ENCODE peak calls at places on chromosomes 4 and X, in six cellular contexts. V is endothelial cell of umbilical vein, E is IMR-90, R is testis, I is lower leg skin, F is adrenal gland. O is an unnamed sample.

GRCh38 chr4:72997409-72997808 is 72.1 kb downstream of the COX18 start:
- DNase-seq in V (no peak), E (peak; percentile 11), R (no peak), I (no peak), F (no peak), O (no peak)

GRCh38 chr4:26753642-26754041 is 107.0 kb upstream of the STIM2 start:
- DNase-seq in V (no peak), E (peak; percentile 68), R (no peak), I (no peak), F (no peak), O (no peak)

GRCh38 chr4:153488719-153489384 is 22.7 kb downstream of the TMEM131L start:
- DNase-seq in V (no peak), E (no peak), R (no peak), I (no peak), F (no peak), O (peak; percentile 49)

GRCh38 chr4:159639924-159640323 is 537.0 kb downstream of the RAPGEF2 start:
- DNase-seq in V (no peak), E (no peak), R (no peak), I (no peak), F (no peak), O (no peak)

GRCh38 chr4:142886566-142886965 is 40.5 kb upstream of the INPP4B start:
- DNase-seq in V (no peak), E (no peak), R (no peak), I (no peak), F (no peak), O (no peak)

GRCh38 chrX:16199343-16199742 is 32.1 kb downstream of the MAGEB17 start:
- DNase-seq in V (no peak), E (no peak), R (no peak), I (no peak), F (no peak), O (no peak)

GRCh38 chr4:57424231-57424897 is 314.2 kb upstream of the IGFBP7 start:
- DNase-seq in V (peak; percentile 79), E (peak; percentile 14), R (no peak), I (no peak), F (peak; percentile 74), O (no peak)

GRCh38 chr4:168304744-168305459 is 13.7 kb downstream of the DDX60 start:
- DNase-seq in V (peak; percentile 39), E (peak; percentile 80), R (no peak), I (no peak), F (no peak), O (peak; percentile 25)

GRCh38 chrX:63275127-63275526 is 76.0 kb downstream of the SPIN4 start:
- DNase-seq in V (peak; percentile 27), E (peak; percentile 10), R (peak; percentile 23), I (no peak), F (peak; percentile 58), O (no peak)

GRCh38 chr4:59122626-59123025 is 2012.4 kb upstream of the IGFBP7 start:
- DNase-seq in V (no peak), E (no peak), R (no peak), I (no peak), F (no peak), O (no peak)

GRCh38 chrX:94814216-94814615 is 1140.2 kb downstream of the FAM133A start:
- DNase-seq in V (no peak), E (no peak), R (no peak), I (no peak), F (no peak), O (no peak)

GRCh38 chr4:11783588-11783987 is 354.9 kb upstream of the HS3ST1 start:
- DNase-seq in V (no peak), E (no peak), R (no peak), I (no peak), F (no peak), O (no peak)

GRCh38 chr4:96260071-96260682 is 420.3 kb downstream of the PDHA2 start:
- DNase-seq in V (no peak), E (no peak), R (no peak), I (no peak), F (no peak), O (peak; percentile 14)

GRCh38 chr4:24321151-24321550 is 263.2 kb downstream of the DHX15 start:
- DNase-seq in V (no peak), E (peak; percentile 65), R (no peak), I (no peak), F (no peak), O (no peak)

GRCh38 chr4:83282049-83282535 is 2.5 kb downstream of the COQ2 start:
- DNase-seq in V (peak; percentile 79), E (peak; percentile 62), R (peak; percentile 51), I (no peak), F (peak; percentile 35), O (peak; percentile 88)

GRCh38 chrX:18549643-18550042 is 122.3 kb downstream of the RS1 start:
- DNase-seq in V (no peak), E (no peak), R (no peak), I (no peak), F (no peak), O (no peak)

GRCh38 chrX:48903290-48903689 is 5.6 kb downstream of the PQBP1 start:
- DNase-seq in V (no peak), E (no peak), R (no peak), I (no peak), F (no peak), O (no peak)
- TF ChIP-seq POLR2A in V (no peak), E (no peak), R (no peak), I (no peak), F (no peak), O (no peak)

GRCh38 chr4:87150498-87151261 is 69.7 kb downstream of the KLHL8 start:
- DNase-seq in V (peak; percentile 87), E (peak; percentile 71), R (peak; percentile 73), I (no peak), F (peak; percentile 52), O (peak; percentile 73)
- TF ChIP-seq POLR2A in V (no peak), E (no peak), R (no peak), I (no peak), F (no peak), O (no peak)

DNA sequence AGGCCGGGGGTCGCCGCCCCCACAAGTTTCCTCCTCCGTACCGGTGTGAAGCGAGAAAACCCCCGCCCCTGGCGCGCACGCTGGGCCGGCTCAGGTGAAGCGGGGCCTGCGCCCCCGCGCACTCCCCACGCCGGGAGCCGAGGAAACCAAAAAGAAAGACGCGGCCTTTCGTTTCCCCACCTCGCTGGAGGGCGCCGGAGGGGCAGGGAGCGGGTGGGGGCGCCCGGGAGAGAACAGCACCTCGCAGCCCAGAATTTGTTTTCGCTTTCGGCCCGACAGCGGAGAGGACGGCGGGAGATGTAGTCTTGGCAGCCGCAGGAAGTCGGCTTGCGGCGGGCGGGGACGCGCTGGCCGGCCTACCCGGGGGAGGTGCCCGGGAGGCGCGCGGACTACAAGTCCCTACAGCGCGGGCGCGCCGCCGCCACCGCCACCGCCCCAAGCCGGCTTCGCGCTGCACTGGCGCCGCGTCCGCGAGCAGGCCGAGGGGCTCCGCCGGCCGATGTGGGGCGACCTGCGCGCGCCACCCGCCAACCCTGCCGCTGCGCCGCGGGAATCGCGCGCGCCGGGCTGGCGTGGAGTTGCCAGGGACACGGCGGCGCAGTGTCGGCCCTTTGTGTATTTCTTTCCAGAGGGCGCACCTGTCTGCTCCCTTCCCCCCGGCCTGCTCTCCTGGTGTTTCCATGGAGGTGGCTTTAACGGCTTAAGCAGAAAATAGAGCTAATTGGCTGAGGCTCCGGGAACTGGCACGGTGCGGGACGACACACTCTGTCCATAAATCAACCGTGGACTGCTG is at the start of gene OTUD4:
- DNase-seq in V (peak; percentile 96), E (peak; percentile 94), R (peak; percentile 96), I (peak; percentile 98), F (peak; percentile 96), O (peak; percentile 98)
- TF ChIP-seq POLR2A in V (no peak), E (no peak), R (no peak), I (no peak), F (peak; percentile 59), O (peak; percentile 88)

DNA sequence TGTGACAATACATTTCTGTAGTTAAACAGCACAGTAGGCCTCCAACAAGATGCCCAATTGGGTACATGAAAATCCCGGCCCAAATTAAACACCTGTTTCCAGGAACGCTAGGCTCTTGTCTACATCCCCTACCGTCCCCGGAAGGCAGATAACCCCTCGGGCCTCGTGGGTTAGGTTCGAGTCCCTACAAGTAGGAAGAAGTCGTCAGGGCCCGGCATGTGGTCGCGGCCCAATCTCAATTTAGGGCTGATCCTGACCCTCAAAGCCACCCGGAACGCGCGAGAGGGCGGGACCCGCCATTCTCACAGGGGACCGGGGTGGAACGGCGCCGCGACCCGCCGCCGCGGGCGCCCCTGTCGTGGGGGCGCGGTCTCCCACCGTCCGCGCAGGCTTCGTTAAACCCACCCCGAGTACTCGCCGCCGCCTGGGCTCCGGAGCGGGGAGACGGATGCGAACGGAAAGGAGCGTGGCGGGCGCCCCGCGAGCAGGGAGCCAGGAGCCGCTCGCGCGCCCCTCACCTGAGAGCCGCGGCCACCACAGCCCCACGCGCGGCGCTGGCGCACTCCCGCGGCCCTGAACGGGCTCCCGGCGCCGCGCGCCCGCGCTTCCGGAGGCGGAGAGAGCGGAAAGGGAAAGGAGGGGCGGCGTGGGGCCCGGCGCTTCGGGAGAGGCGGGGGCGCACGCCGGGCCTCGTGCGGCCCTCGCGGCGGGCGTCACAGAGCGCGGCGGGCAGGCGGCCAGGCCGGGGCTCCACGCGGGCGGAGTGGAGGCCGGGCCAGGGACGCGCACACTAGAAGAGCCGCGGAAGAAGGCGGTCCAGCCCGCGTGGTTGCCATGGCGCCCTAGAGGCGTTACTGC is at the start of gene CFAP97:
- DNase-seq in V (peak; percentile 90), E (peak; percentile 87), R (peak; percentile 95), I (peak; percentile 96), F (peak; percentile 93), O (peak; percentile 90)
- TF ChIP-seq POLR2A in V (peak; percentile 43), E (peak; percentile 80), R (peak; percentile 16), I (no peak), F (peak; percentile 74), O (peak; percentile 70)

DNA sequence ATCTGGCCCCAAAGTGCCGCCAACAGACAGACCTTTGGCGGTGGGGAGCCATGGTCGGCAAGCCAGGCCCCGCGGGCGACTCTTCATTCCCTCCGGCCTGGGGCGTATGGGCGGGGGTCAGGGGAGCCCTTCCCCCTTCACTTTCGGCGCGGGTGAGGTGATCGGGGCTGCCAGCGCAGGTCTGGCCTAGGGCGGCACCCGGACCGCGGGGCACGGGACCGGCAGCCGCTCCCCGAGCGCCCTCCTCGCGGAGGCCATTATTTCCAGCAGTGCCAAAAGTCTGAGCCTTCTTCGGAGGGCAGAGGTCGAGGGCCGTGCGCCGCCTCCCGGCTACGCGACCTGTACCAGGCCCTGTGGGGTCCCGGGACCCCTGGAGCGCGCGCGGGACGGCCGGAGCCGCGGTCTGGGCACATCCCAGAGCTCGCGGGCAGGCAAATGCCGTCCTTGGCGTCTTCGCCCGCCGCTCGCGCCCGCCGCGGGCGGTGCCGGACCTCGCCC is 620 bp upstream of the KDM6A start:
- DNase-seq in V (peak; percentile 45), E (peak; percentile 4), R (peak; percentile 25), I (peak; percentile 92), F (peak; percentile 56), O (peak; percentile 83)
- TF ChIP-seq POLR2A in V (peak; percentile 42), E (no peak), R (no peak), I (no peak), F (no peak), O (peak; percentile 47)

GRCh38 chrX:9923357-9923756 is 43.8 kb upstream of the CLDN34 start:
- DNase-seq in V (peak; percentile 42), E (no peak), R (no peak), I (no peak), F (no peak), O (no peak)

GRCh38 chrX:9919632-9920172 is 47.5 kb upstream of the CLDN34 start:
- DNase-seq in V (no peak), E (peak; percentile 30), R (no peak), I (no peak), F (no peak), O (no peak)

GRCh38 chrX:9921407-9921806 is 45.8 kb upstream of the CLDN34 start:
- DNase-seq in V (no peak), E (no peak), R (no peak), I (no peak), F (no peak), O (no peak)

GRCh38 chrX:9913041-9913440 is 54.1 kb upstream of the CLDN34 start:
- DNase-seq in V (no peak), E (peak; percentile 43), R (no peak), I (no peak), F (no peak), O (no peak)

GRCh38 chrX:9917861-9918260 is 49.3 kb upstream of the CLDN34 start:
- DNase-seq in V (no peak), E (no peak), R (no peak), I (no peak), F (no peak), O (no peak)
- TF ChIP-seq POLR2A in V (no peak), E (no peak), R (no peak), I (no peak), F (no peak), O (no peak)